ENCODE peak calls at places on chromosomes 5 and 9, in eight cellular contexts. One of them, this sample, is unnamed.

GRCh38 chr9:80775515-80775914 is 913.8 kb downstream of the TLE1 start:
- DNase-seq in breast epithelium: no peak
- DNase-seq in body of pancreas: no peak
- DNase-seq in fibroblast of mammary gland: peak; percentile 2
- DNase-seq in MCF 10A: no peak
- DNase-seq in fibroblast of lung: peak; percentile 23
- DNase-seq in AG09319: no peak
- DNase-seq in brain microvascular endothelial cell: no peak
- DNase-seq in this sample: no peak

GRCh38 chr5:144104086-144104485 is 66.4 kb downstream of the YIPF5 start:
- DNase-seq in breast epithelium: no peak
- DNase-seq in body of pancreas: no peak
- DNase-seq in fibroblast of mammary gland: no peak
- DNase-seq in MCF 10A: no peak
- DNase-seq in fibroblast of lung: no peak
- DNase-seq in AG09319: no peak
- DNase-seq in brain microvascular endothelial cell: no peak
- DNase-seq in this sample: no peak

GRCh38 chr5:143515829-143516228 is 112.3 kb upstream of the NR3C1 start:
- DNase-seq in breast epithelium: no peak
- DNase-seq in body of pancreas: no peak
- DNase-seq in fibroblast of mammary gland: peak; percentile 69
- DNase-seq in MCF 10A: no peak
- DNase-seq in fibroblast of lung: no peak
- DNase-seq in AG09319: peak; percentile 54
- DNase-seq in brain microvascular endothelial cell: no peak
- DNase-seq in this sample: no peak

GRCh38 chr9:25990376-25990775 is 312.1 kb upstream of the TUSC1 start:
- DNase-seq in breast epithelium: no peak
- DNase-seq in body of pancreas: no peak
- DNase-seq in fibroblast of mammary gland: no peak
- DNase-seq in MCF 10A: no peak
- DNase-seq in fibroblast of lung: no peak
- DNase-seq in AG09319: no peak
- DNase-seq in brain microvascular endothelial cell: no peak
- DNase-seq in this sample: no peak

GRCh38 chr5:133430095-133430494 is 182.2 kb downstream of the FSTL4 start:
- DNase-seq in breast epithelium: no peak
- DNase-seq in body of pancreas: no peak
- DNase-seq in fibroblast of mammary gland: no peak
- DNase-seq in MCF 10A: no peak
- DNase-seq in fibroblast of lung: no peak
- DNase-seq in AG09319: no peak
- DNase-seq in brain microvascular endothelial cell: no peak
- DNase-seq in this sample: no peak

GRCh38 chr5:10442581-10442980 is 902 bp downstream of the ROPN1L start:
- DNase-seq in breast epithelium: no peak
- DNase-seq in body of pancreas: no peak
- DNase-seq in fibroblast of mammary gland: peak; percentile 59
- DNase-seq in MCF 10A: no peak
- DNase-seq in fibroblast of lung: no peak
- DNase-seq in AG09319: no peak
- DNase-seq in brain microvascular endothelial cell: no peak
- DNase-seq in this sample: no peak

GRCh38 chr5:163385276-163385675 is 52.1 kb upstream of the CCNG1 start:
- DNase-seq in breast epithelium: no peak
- DNase-seq in body of pancreas: no peak
- DNase-seq in fibroblast of mammary gland: peak; percentile 74
- DNase-seq in MCF 10A: peak; percentile 76
- DNase-seq in fibroblast of lung: peak; percentile 16
- DNase-seq in AG09319: no peak
- DNase-seq in brain microvascular endothelial cell: no peak
- DNase-seq in this sample: no peak

GRCh38 chr5:1229822-1230221 is 4.6 kb downstream of the SLC6A18 start:
- DNase-seq in breast epithelium: no peak
- DNase-seq in body of pancreas: no peak
- DNase-seq in fibroblast of mammary gland: no peak
- DNase-seq in MCF 10A: no peak
- DNase-seq in fibroblast of lung: no peak
- DNase-seq in AG09319: no peak
- DNase-seq in brain microvascular endothelial cell: no peak
- DNase-seq in this sample: no peak

GRCh38 chr5:159515909-159516415 is 185.7 kb upstream of the IL12B start:
- DNase-seq in breast epithelium: peak; percentile 64
- DNase-seq in body of pancreas: peak; percentile 56
- DNase-seq in fibroblast of mammary gland: peak; percentile 57
- DNase-seq in MCF 10A: peak; percentile 88
- DNase-seq in fibroblast of lung: peak; percentile 61
- DNase-seq in AG09319: no peak
- DNase-seq in brain microvascular endothelial cell: peak; percentile 28
- DNase-seq in this sample: peak; percentile 81

GRCh38 chr5:95917207-95917606 is 44.4 kb downstream of the ELL2 start:
- DNase-seq in breast epithelium: no peak
- DNase-seq in body of pancreas: no peak
- DNase-seq in fibroblast of mammary gland: no peak
- DNase-seq in MCF 10A: no peak
- DNase-seq in fibroblast of lung: no peak
- DNase-seq in AG09319: no peak
- DNase-seq in brain microvascular endothelial cell: no peak
- DNase-seq in this sample: no peak

GRCh38 chr5:160605266-160605665 is 183.6 kb downstream of the PTTG1 start:
- DNase-seq in breast epithelium: no peak
- DNase-seq in body of pancreas: no peak
- DNase-seq in fibroblast of mammary gland: no peak
- DNase-seq in MCF 10A: no peak
- DNase-seq in fibroblast of lung: no peak
- DNase-seq in AG09319: no peak
- DNase-seq in brain microvascular endothelial cell: no peak
- DNase-seq in this sample: no peak

GRCh38 chr9:37555786-37556185 is 20.4 kb downstream of the FBXO10 start:
- DNase-seq in breast epithelium: no peak
- DNase-seq in body of pancreas: no peak
- DNase-seq in fibroblast of mammary gland: peak; percentile 60
- DNase-seq in MCF 10A: no peak
- DNase-seq in fibroblast of lung: peak; percentile 75
- DNase-seq in AG09319: no peak
- DNase-seq in brain microvascular endothelial cell: peak; percentile 1
- DNase-seq in this sample: no peak

GRCh38 chr5:107719207-107719606 is 48.5 kb upstream of the EFNA5 start:
- DNase-seq in breast epithelium: no peak
- DNase-seq in body of pancreas: no peak
- DNase-seq in fibroblast of mammary gland: no peak
- DNase-seq in MCF 10A: no peak
- DNase-seq in fibroblast of lung: no peak
- DNase-seq in AG09319: no peak
- DNase-seq in brain microvascular endothelial cell: no peak
- DNase-seq in this sample: no peak

GRCh38 chr9:96116275-96117051 is 185.5 kb downstream of the HSD17B3 start:
- DNase-seq in breast epithelium: peak; percentile 59
- DNase-seq in body of pancreas: peak; percentile 93
- DNase-seq in fibroblast of mammary gland: no peak
- DNase-seq in MCF 10A: no peak
- DNase-seq in fibroblast of lung: no peak
- DNase-seq in AG09319: no peak
- DNase-seq in brain microvascular endothelial cell: no peak
- DNase-seq in this sample: no peak

GRCh38 chr9:38208206-38208901 is 139.3 kb upstream of the SHB start:
- DNase-seq in breast epithelium: no peak
- DNase-seq in body of pancreas: peak; percentile 77
- DNase-seq in fibroblast of mammary gland: no peak
- DNase-seq in MCF 10A: peak; percentile 60
- DNase-seq in fibroblast of lung: no peak
- DNase-seq in AG09319: no peak
- DNase-seq in brain microvascular endothelial cell: no peak
- DNase-seq in this sample: no peak

GRCh38 chr5:120150770-120151169 is 313.3 kb upstream of the PRR16 start:
- DNase-seq in breast epithelium: no peak
- DNase-seq in body of pancreas: no peak
- DNase-seq in fibroblast of mammary gland: no peak
- DNase-seq in MCF 10A: no peak
- DNase-seq in fibroblast of lung: no peak
- DNase-seq in AG09319: no peak
- DNase-seq in brain microvascular endothelial cell: no peak
- DNase-seq in this sample: no peak

GRCh38 chr9:107336718-107337360 is 53.8 kb downstream of the RAD23B start:
- DNase-seq in breast epithelium: peak; percentile 85
- DNase-seq in body of pancreas: peak; percentile 78
- DNase-seq in fibroblast of mammary gland: peak; percentile 87
- DNase-seq in MCF 10A: peak; percentile 65
- DNase-seq in fibroblast of lung: peak; percentile 76
- DNase-seq in AG09319: peak; percentile 30
- DNase-seq in brain microvascular endothelial cell: no peak
- DNase-seq in this sample: no peak

GRCh38 chr5:159609359-159609758 is 279.1 kb upstream of the IL12B start:
- DNase-seq in breast epithelium: no peak
- DNase-seq in body of pancreas: no peak
- DNase-seq in fibroblast of mammary gland: no peak
- DNase-seq in MCF 10A: no peak
- DNase-seq in fibroblast of lung: no peak
- DNase-seq in AG09319: no peak
- DNase-seq in brain microvascular endothelial cell: no peak
- DNase-seq in this sample: no peak

GRCh38 chr9:109887079-109887478 is 107.1 kb downstream of the PALM2AKAP2 start:
- DNase-seq in breast epithelium: no peak
- DNase-seq in body of pancreas: no peak
- DNase-seq in fibroblast of mammary gland: peak; percentile 93
- DNase-seq in MCF 10A: peak; percentile 38
- DNase-seq in fibroblast of lung: peak; percentile 85
- DNase-seq in AG09319: no peak
- DNase-seq in brain microvascular endothelial cell: peak; percentile 47
- DNase-seq in this sample: no peak

GRCh38 chr5:142078251-142078650 is 30.3 kb upstream of the NDFIP1 start:
- DNase-seq in breast epithelium: no peak
- DNase-seq in body of pancreas: no peak
- DNase-seq in fibroblast of mammary gland: no peak
- DNase-seq in MCF 10A: no peak
- DNase-seq in fibroblast of lung: no peak
- DNase-seq in AG09319: no peak
- DNase-seq in brain microvascular endothelial cell: no peak
- DNase-seq in this sample: no peak

GRCh38 chr5:141881886-141882285 is 3.7 kb upstream of the PCDH1 start:
- DNase-seq in breast epithelium: no peak
- DNase-seq in body of pancreas: no peak
- DNase-seq in fibroblast of mammary gland: no peak
- DNase-seq in MCF 10A: no peak
- DNase-seq in fibroblast of lung: no peak
- DNase-seq in AG09319: no peak
- DNase-seq in brain microvascular endothelial cell: no peak
- DNase-seq in this sample: peak; percentile 20

GRCh38 chr5:78157001-78157400 is 137.5 kb downstream of the AP3B1 start:
- DNase-seq in breast epithelium: no peak
- DNase-seq in body of pancreas: no peak
- DNase-seq in fibroblast of mammary gland: no peak
- DNase-seq in MCF 10A: no peak
- DNase-seq in fibroblast of lung: no peak
- DNase-seq in AG09319: no peak
- DNase-seq in brain microvascular endothelial cell: no peak
- DNase-seq in this sample: no peak
- TF ChIP-seq CTCF in breast epithelium: no peak
- TF ChIP-seq CTCF in body of pancreas: no peak
- TF ChIP-seq CTCF in fibroblast of mammary gland: no peak
- TF ChIP-seq CTCF in MCF 10A: no peak
- TF ChIP-seq CTCF in fibroblast of lung: no peak
- TF ChIP-seq CTCF in AG09319: no peak
- TF ChIP-seq CTCF in brain microvascular endothelial cell: no peak
- TF ChIP-seq CTCF in this sample: no peak

GRCh38 chr5:66742896-66743247 is 146.7 kb downstream of the MAST4 start:
- DNase-seq in breast epithelium: no peak
- DNase-seq in body of pancreas: no peak
- DNase-seq in fibroblast of mammary gland: no peak
- DNase-seq in MCF 10A: no peak
- DNase-seq in fibroblast of lung: no peak
- DNase-seq in AG09319: no peak
- DNase-seq in brain microvascular endothelial cell: no peak
- DNase-seq in this sample: no peak

GRCh38 chr5:66741394-66741793 is 145.2 kb downstream of the MAST4 start:
- DNase-seq in breast epithelium: no peak
- DNase-seq in body of pancreas: peak; percentile 50
- DNase-seq in fibroblast of mammary gland: no peak
- DNase-seq in MCF 10A: no peak
- DNase-seq in fibroblast of lung: no peak
- DNase-seq in AG09319: no peak
- DNase-seq in brain microvascular endothelial cell: no peak
- DNase-seq in this sample: no peak

GRCh38 chr5:66744040-66744439 is 147.8 kb downstream of the MAST4 start:
- DNase-seq in breast epithelium: no peak
- DNase-seq in body of pancreas: no peak
- DNase-seq in fibroblast of mammary gland: peak; percentile 24
- DNase-seq in MCF 10A: no peak
- DNase-seq in fibroblast of lung: peak; percentile 79
- DNase-seq in AG09319: no peak
- DNase-seq in brain microvascular endothelial cell: peak; percentile 88
- DNase-seq in this sample: no peak

GRCh38 chr5:66743344-66743743 is 147.2 kb downstream of the MAST4 start:
- DNase-seq in breast epithelium: no peak
- DNase-seq in body of pancreas: no peak
- DNase-seq in fibroblast of mammary gland: no peak
- DNase-seq in MCF 10A: no peak
- DNase-seq in fibroblast of lung: no peak
- DNase-seq in AG09319: no peak
- DNase-seq in brain microvascular endothelial cell: no peak
- DNase-seq in this sample: no peak

GRCh38 chr5:66742083-66742895 is 146.1 kb downstream of the MAST4 start:
- DNase-seq in breast epithelium: no peak
- DNase-seq in body of pancreas: peak; percentile 44
- DNase-seq in fibroblast of mammary gland: no peak
- DNase-seq in MCF 10A: peak; percentile 26
- DNase-seq in fibroblast of lung: peak; percentile 4
- DNase-seq in AG09319: no peak
- DNase-seq in brain microvascular endothelial cell: peak; percentile 3
- DNase-seq in this sample: peak; percentile 35
- TF ChIP-seq CTCF in breast epithelium: no peak
- TF ChIP-seq CTCF in body of pancreas: peak; percentile 41
- TF ChIP-seq CTCF in fibroblast of mammary gland: peak; percentile 12
- TF ChIP-seq CTCF in MCF 10A: no peak
- TF ChIP-seq CTCF in fibroblast of lung: peak; percentile 34
- TF ChIP-seq CTCF in AG09319: no peak
- TF ChIP-seq CTCF in brain microvascular endothelial cell: peak; percentile 48
- TF ChIP-seq CTCF in this sample: peak; percentile 25

DNA sequence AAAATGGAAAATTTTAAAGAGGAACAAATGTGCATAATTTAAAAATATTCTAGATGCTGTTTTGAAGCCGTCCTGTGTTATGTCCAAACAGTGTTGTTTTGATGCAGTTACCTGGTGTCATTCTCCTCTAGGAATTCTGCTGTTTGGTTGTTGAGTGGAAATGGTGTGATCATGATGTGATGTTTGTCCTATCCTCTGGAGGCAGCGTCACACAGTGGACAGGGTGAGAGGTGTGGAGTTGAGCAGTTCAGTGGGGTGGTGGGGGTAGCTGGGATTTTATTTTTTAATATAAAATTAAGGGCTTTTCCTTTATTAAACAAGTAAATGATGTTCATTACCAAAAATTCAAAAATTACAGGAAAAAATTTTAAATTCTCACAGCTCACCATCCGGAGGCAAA is 31.2 kb downstream of the PRDM6 start:
- DNase-seq in breast epithelium: no peak
- DNase-seq in body of pancreas: no peak
- DNase-seq in fibroblast of mammary gland: no peak
- DNase-seq in MCF 10A: peak; percentile 45
- DNase-seq in fibroblast of lung: no peak
- DNase-seq in AG09319: no peak
- DNase-seq in brain microvascular endothelial cell: no peak
- DNase-seq in this sample: peak; percentile 17
- TF ChIP-seq CTCF in breast epithelium: no peak
- TF ChIP-seq CTCF in body of pancreas: peak; percentile 10
- TF ChIP-seq CTCF in fibroblast of mammary gland: peak; percentile 25
- TF ChIP-seq CTCF in MCF 10A: peak; percentile 37
- TF ChIP-seq CTCF in fibroblast of lung: peak; percentile 30
- TF ChIP-seq CTCF in AG09319: peak; percentile 11
- TF ChIP-seq CTCF in brain microvascular endothelial cell: peak; percentile 66
- TF ChIP-seq CTCF in this sample: no peak

GRCh38 chr9:18017136-18017535 is 438.3 kb downstream of the SH3GL2 start:
- DNase-seq in breast epithelium: no peak
- DNase-seq in body of pancreas: no peak
- DNase-seq in fibroblast of mammary gland: no peak
- DNase-seq in MCF 10A: no peak
- DNase-seq in fibroblast of lung: no peak
- DNase-seq in AG09319: no peak
- DNase-seq in brain microvascular endothelial cell: no peak
- DNase-seq in this sample: no peak
- TF ChIP-seq CTCF in breast epithelium: no peak
- TF ChIP-seq CTCF in body of pancreas: no peak
- TF ChIP-seq CTCF in fibroblast of mammary gland: no peak
- TF ChIP-seq CTCF in MCF 10A: no peak
- TF ChIP-seq CTCF in fibroblast of lung: no peak
- TF ChIP-seq CTCF in AG09319: no peak
- TF ChIP-seq CTCF in brain microvascular endothelial cell: peak; percentile 22
- TF ChIP-seq CTCF in this sample: no peak